ENCODE peak calls at places on chromosomes 11 and 22, in six cellular contexts. One of them, this sample, is unnamed.

GRCh38 chr22:20463324-20464095 is 25.9 kb upstream of the SCARF2 start:
- DNase-seq in GM12878: no peak
- DNase-seq in A549: no peak
- DNase-seq in K562: no peak
- DNase-seq in SK-N-SH: no peak
- DNase-seq in GM23338: no peak
- DNase-seq in this sample: peak; percentile 75

GRCh38 chr11:118608268-118609214 is 1.1 kb downstream of the PHLDB1 start:
- DNase-seq in GM12878: no peak
- DNase-seq in A549: peak; percentile 49
- DNase-seq in K562: peak; percentile 76
- DNase-seq in SK-N-SH: peak; percentile 74
- DNase-seq in GM23338: no peak
- DNase-seq in this sample: peak; percentile 32

GRCh38 chr11:3123761-3124733 is 41.1 kb downstream of the OSBPL5 start:
- DNase-seq in GM12878: no peak
- DNase-seq in A549: peak; percentile 70
- DNase-seq in K562: no peak
- DNase-seq in SK-N-SH: peak; percentile 27
- DNase-seq in GM23338: no peak
- DNase-seq in this sample: peak; percentile 92

GRCh38 chr11:61650781-61651571 is 29.2 kb upstream of the DAGLA start:
- DNase-seq in GM12878: no peak
- DNase-seq in A549: no peak
- DNase-seq in K562: peak; percentile 53
- DNase-seq in SK-N-SH: no peak
- DNase-seq in GM23338: peak; percentile 79
- DNase-seq in this sample: no peak

GRCh38 chr11:58845342-58845741 is 838 bp upstream of the GLYATL2 start:
- DNase-seq in GM12878: no peak
- DNase-seq in A549: no peak
- DNase-seq in K562: no peak
- DNase-seq in SK-N-SH: peak; percentile 8
- DNase-seq in GM23338: no peak
- DNase-seq in this sample: no peak

GRCh38 chr11:22041039-22041438 is 151.8 kb upstream of the ANO5 start:
- DNase-seq in GM12878: no peak
- DNase-seq in A549: no peak
- DNase-seq in K562: no peak
- DNase-seq in SK-N-SH: no peak
- DNase-seq in GM23338: no peak
- DNase-seq in this sample: no peak

GRCh38 chr22:35301370-35301874 is 1.7 kb downstream of the TOM1 start:
- DNase-seq in GM12878: no peak
- DNase-seq in A549: peak; percentile 85
- DNase-seq in K562: peak; percentile 20
- DNase-seq in SK-N-SH: no peak
- DNase-seq in GM23338: peak; percentile 31
- DNase-seq in this sample: peak; percentile 99

GRCh38 chr22:22045576-22046335 is 63.2 kb upstream of the TOP3B start:
- DNase-seq in GM12878: no peak
- DNase-seq in A549: no peak
- DNase-seq in K562: no peak
- DNase-seq in SK-N-SH: no peak
- DNase-seq in GM23338: no peak
- DNase-seq in this sample: no peak

GRCh38 chr22:22558972-22559603 is at the start of gene PRAME:
- DNase-seq in GM12878: peak; percentile 11
- DNase-seq in A549: peak; percentile 93
- DNase-seq in K562: peak; percentile 100
- DNase-seq in SK-N-SH: peak; percentile 88
- DNase-seq in GM23338: peak; percentile 95
- DNase-seq in this sample: peak; percentile 88

GRCh38 chr11:2529636-2530035 is 84.8 kb downstream of the KCNQ1 start:
- DNase-seq in GM12878: no peak
- DNase-seq in A549: no peak
- DNase-seq in K562: no peak
- DNase-seq in SK-N-SH: no peak
- DNase-seq in GM23338: no peak
- DNase-seq in this sample: no peak

GRCh38 chr11:587978-588380 is 11.7 kb downstream of the PHRF1 start:
- DNase-seq in GM12878: no peak
- DNase-seq in A549: peak; percentile 73
- DNase-seq in K562: peak; percentile 70
- DNase-seq in SK-N-SH: no peak
- DNase-seq in GM23338: no peak
- DNase-seq in this sample: peak; percentile 92

GRCh38 chr11:128814856-128815705 is 52.0 kb downstream of the KCNJ1 start:
- DNase-seq in GM12878: no peak
- DNase-seq in A549: no peak
- DNase-seq in K562: no peak
- DNase-seq in SK-N-SH: peak; percentile 49
- DNase-seq in GM23338: peak; percentile 98
- DNase-seq in this sample: peak; percentile 54

GRCh38 chr22:32796865-32797573 is 4.5 kb upstream of the TIMP3 start:
- DNase-seq in GM12878: no peak
- DNase-seq in A549: peak; percentile 35
- DNase-seq in K562: peak; percentile 65
- DNase-seq in SK-N-SH: peak; percentile 76
- DNase-seq in GM23338: peak; percentile 79
- DNase-seq in this sample: peak; percentile 29

GRCh38 chr11:9838961-9839360 is 175.1 kb downstream of the SWAP70 start:
- DNase-seq in GM12878: peak; percentile 51
- DNase-seq in A549: no peak
- DNase-seq in K562: no peak
- DNase-seq in SK-N-SH: no peak
- DNase-seq in GM23338: peak; percentile 40
- DNase-seq in this sample: no peak

GRCh38 chr22:24391836-24392217 is 35.6 kb upstream of the ADORA2A start:
- DNase-seq in GM12878: no peak
- DNase-seq in A549: no peak
- DNase-seq in K562: no peak
- DNase-seq in SK-N-SH: peak; percentile 50
- DNase-seq in GM23338: no peak
- DNase-seq in this sample: no peak

GRCh38 chr11:115961168-115962003 is 457.2 kb upstream of the CADM1 start:
- DNase-seq in GM12878: no peak
- DNase-seq in A549: no peak
- DNase-seq in K562: no peak
- DNase-seq in SK-N-SH: no peak
- DNase-seq in GM23338: no peak
- DNase-seq in this sample: no peak

GRCh38 chr11:77129069-77129840 is 1.2 kb downstream of the MYO7A start:
- DNase-seq in GM12878: no peak
- DNase-seq in A549: no peak
- DNase-seq in K562: no peak
- DNase-seq in SK-N-SH: no peak
- DNase-seq in GM23338: no peak
- DNase-seq in this sample: no peak

GRCh38 chr11:69915501-69916250 is 96.5 kb upstream of the FGF3 start:
- DNase-seq in GM12878: no peak
- DNase-seq in A549: peak; percentile 75
- DNase-seq in K562: peak; percentile 81
- DNase-seq in SK-N-SH: peak; percentile 87
- DNase-seq in GM23338: peak; percentile 93
- DNase-seq in this sample: peak; percentile 36

GRCh38 chr11:10379433-10379832 is 74.6 kb downstream of the ADM start:
- DNase-seq in GM12878: no peak
- DNase-seq in A549: no peak
- DNase-seq in K562: no peak
- DNase-seq in SK-N-SH: no peak
- DNase-seq in GM23338: no peak
- DNase-seq in this sample: no peak

GRCh38 chr22:48257690-48258065 is 1495.2 kb downstream of the TBC1D22A start:
- DNase-seq in GM12878: no peak
- DNase-seq in A549: no peak
- DNase-seq in K562: no peak
- DNase-seq in SK-N-SH: no peak
- DNase-seq in GM23338: no peak
- DNase-seq in this sample: no peak

GRCh38 chr11:65112226-65112550 is 516 bp downstream of the TM7SF2 start:
- DNase-seq in GM12878: no peak
- DNase-seq in A549: no peak
- DNase-seq in K562: no peak
- DNase-seq in SK-N-SH: no peak
- DNase-seq in GM23338: peak; percentile 64
- DNase-seq in this sample: no peak

GRCh38 chr22:26492220-26492619 is 8.5 kb downstream of the SRRD start:
- DNase-seq in GM12878: no peak
- DNase-seq in A549: no peak
- DNase-seq in K562: no peak
- DNase-seq in SK-N-SH: no peak
- DNase-seq in GM23338: no peak
- DNase-seq in this sample: no peak

DNA sequence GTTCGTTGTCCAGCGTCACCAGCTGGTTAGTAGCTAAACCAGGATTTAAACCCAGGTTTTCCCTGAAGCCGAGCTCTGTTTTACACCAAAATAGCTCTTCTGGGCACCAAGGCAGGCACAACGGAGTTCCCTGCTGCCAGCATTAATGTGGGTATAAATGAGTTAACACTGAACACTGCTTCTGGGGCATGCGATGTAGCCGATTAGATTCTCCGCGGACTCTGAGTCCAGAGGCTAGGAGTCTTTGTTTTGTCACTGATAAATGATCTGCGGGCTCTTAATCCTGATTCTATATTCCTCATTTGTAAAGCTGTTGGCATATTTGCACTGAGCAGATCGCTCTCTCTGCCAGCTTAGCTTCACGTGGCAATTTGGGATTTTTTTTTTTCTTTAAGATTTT is 16.8 kb upstream of the LDLRAD3 start:
- DNase-seq in GM12878: no peak
- DNase-seq in A549: no peak
- DNase-seq in K562: no peak
- DNase-seq in SK-N-SH: peak; percentile 62
- DNase-seq in GM23338: no peak
- DNase-seq in this sample: no peak
- TF ChIP-seq REST in GM12878: no peak
- TF ChIP-seq REST in A549: no peak
- TF ChIP-seq REST in K562: no peak
- TF ChIP-seq REST in SK-N-SH: no peak
- TF ChIP-seq REST in GM23338: no peak
- TF ChIP-seq REST in this sample: no peak

GRCh38 chr22:50437511-50438304 is 37.1 kb downstream of the SBF1 start:
- DNase-seq in GM12878: no peak
- DNase-seq in A549: no peak
- DNase-seq in K562: no peak
- DNase-seq in SK-N-SH: peak; percentile 23
- DNase-seq in GM23338: no peak
- DNase-seq in this sample: no peak

GRCh38 chr22:50436134-50436830 is 38.6 kb downstream of the SBF1 start:
- DNase-seq in GM12878: no peak
- DNase-seq in A549: no peak
- DNase-seq in K562: no peak
- DNase-seq in SK-N-SH: no peak
- DNase-seq in GM23338: no peak
- DNase-seq in this sample: no peak

GRCh38 chr22:50436841-50437341 is 37.9 kb downstream of the SBF1 start:
- DNase-seq in GM12878: no peak
- DNase-seq in A549: no peak
- DNase-seq in K562: no peak
- DNase-seq in SK-N-SH: no peak
- DNase-seq in GM23338: no peak
- DNase-seq in this sample: no peak

GRCh38 chr22:50434849-50435700 is 39.8 kb downstream of the SBF1 start:
- DNase-seq in GM12878: no peak
- DNase-seq in A549: no peak
- DNase-seq in K562: no peak
- DNase-seq in SK-N-SH: no peak
- DNase-seq in GM23338: no peak
- DNase-seq in this sample: no peak

DNA sequence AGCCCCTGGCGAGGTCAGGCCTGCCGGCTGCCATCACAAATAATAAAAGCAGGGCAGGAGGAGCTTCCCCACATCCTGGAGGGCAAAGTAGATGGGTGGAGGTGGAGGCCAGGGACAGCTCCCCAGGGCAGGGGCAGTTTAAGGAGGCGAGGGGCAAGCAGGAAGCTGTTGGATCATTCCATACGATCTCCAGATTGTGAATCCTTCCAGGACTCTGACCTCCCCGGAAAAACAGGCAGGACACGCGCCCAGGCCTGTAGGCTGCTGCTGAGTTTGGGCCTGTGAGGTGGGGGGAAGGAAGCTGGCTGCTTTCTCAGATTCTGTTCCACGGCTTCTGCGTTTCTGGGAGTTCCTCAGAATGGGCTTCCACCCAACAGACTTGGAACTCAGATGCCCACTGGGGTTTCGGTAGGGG is 39.1 kb downstream of the SBF1 start:
- DNase-seq in GM12878: no peak
- DNase-seq in A549: no peak
- DNase-seq in K562: no peak
- DNase-seq in SK-N-SH: no peak
- DNase-seq in GM23338: no peak
- DNase-seq in this sample: no peak
- TF ChIP-seq REST in GM12878: no peak
- TF ChIP-seq REST in A549: no peak
- TF ChIP-seq REST in K562: no peak
- TF ChIP-seq REST in SK-N-SH: no peak
- TF ChIP-seq REST in GM23338: no peak
- TF ChIP-seq REST in this sample: no peak

DNA sequence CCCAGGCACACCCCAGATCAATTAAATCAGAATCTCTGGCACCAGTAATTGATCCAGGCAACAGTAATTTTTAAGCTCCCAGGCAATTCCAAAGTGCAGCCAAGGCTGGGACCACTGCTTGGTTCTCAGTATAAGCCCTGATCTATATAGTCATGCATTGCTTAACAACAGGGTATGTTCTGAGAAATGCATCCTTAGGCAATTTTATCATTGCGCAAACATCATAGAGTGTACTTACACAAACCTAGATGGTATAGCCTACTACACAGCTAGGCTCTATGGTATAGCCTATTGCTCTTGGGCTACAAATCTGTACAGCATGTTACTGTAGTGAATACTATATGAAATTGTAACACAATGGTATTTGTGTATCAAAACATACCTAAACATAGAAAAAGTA is 649 bp upstream of the C11orf42 start:
- DNase-seq in GM12878: no peak
- DNase-seq in A549: no peak
- DNase-seq in K562: no peak
- DNase-seq in SK-N-SH: no peak
- DNase-seq in GM23338: no peak
- DNase-seq in this sample: peak; percentile 87
- TF ChIP-seq REST in GM12878: no peak
- TF ChIP-seq REST in A549: no peak
- TF ChIP-seq REST in K562: no peak
- TF ChIP-seq REST in SK-N-SH: no peak
- TF ChIP-seq REST in GM23338: no peak
- TF ChIP-seq REST in this sample: no peak

GRCh38 chr22:36865346-36865745 is 4.5 kb downstream of the NCF4 start:
- DNase-seq in GM12878: no peak
- DNase-seq in A549: no peak
- DNase-seq in K562: no peak
- DNase-seq in SK-N-SH: no peak
- DNase-seq in GM23338: peak; percentile 54
- DNase-seq in this sample: no peak
- TF ChIP-seq REST in GM12878: peak; percentile 82
- TF ChIP-seq REST in A549: peak; percentile 60
- TF ChIP-seq REST in K562: peak; percentile 88
- TF ChIP-seq REST in SK-N-SH: peak; percentile 85
- TF ChIP-seq REST in GM23338: peak; percentile 81
- TF ChIP-seq REST in this sample: peak; percentile 87

GRCh38 chr11:82790723-82791487 is 57.2 kb upstream of the FAM181B start:
- DNase-seq in GM12878: no peak
- DNase-seq in A549: no peak
- DNase-seq in K562: peak; percentile 32
- DNase-seq in SK-N-SH: peak; percentile 65
- DNase-seq in GM23338: no peak
- DNase-seq in this sample: no peak
- TF ChIP-seq REST in GM12878: no peak
- TF ChIP-seq REST in A549: no peak
- TF ChIP-seq REST in K562: no peak
- TF ChIP-seq REST in SK-N-SH: no peak
- TF ChIP-seq REST in GM23338: no peak
- TF ChIP-seq REST in this sample: no peak

This sample was measured in HL-60.